ENCODE peak calls at places on chromosomes 1 and 21, in six cellular contexts. O is cardiac fibroblast; Y is activated T-cell treated with anti-CD3 and anti-CD28 coated beads, Interleukin-2, amount 50 U/mL, for 48 hours; N is GM23248; H is effector CD4-positive, alpha-beta T cell; E is GM06990. V is an unnamed sample.

GRCh38 chr1:10897981-10898728 is 101.7 kb upstream of the CASZ1 start:
- DNase-seq in O (peak; percentile 71), Y (no peak), N (peak; percentile 63), H (no peak), E (no peak), V (no peak)

GRCh38 chr21:43874085-43874785 is 9.2 kb downstream of the AGPAT3 start:
- DNase-seq in O (no peak), Y (no peak), N (no peak), H (no peak), E (no peak), V (no peak)

GRCh38 chr1:1617516-1617915 is 2.2 kb downstream of the MIB2 start:
- DNase-seq in O (no peak), Y (no peak), N (no peak), H (no peak), E (no peak), V (no peak)

GRCh38 chr1:43267291-43267805 is 2.4 kb upstream of the TMEM125 start:
- DNase-seq in O (peak; percentile 46), Y (no peak), N (peak; percentile 77), H (no peak), E (no peak), V (no peak)

GRCh38 chr1:8255712-8256111 is 62.2 kb upstream of the SLC45A1 start:
- DNase-seq in O (no peak), Y (no peak), N (no peak), H (no peak), E (no peak), V (no peak)

GRCh38 chr1:186828612-186829542 is at the start of gene PLA2G4A:
- DNase-seq in O (peak; percentile 86), Y (no peak), N (peak; percentile 80), H (no peak), E (no peak), V (peak; percentile 87)

GRCh38 chr21:42624095-42624830 is 29.2 kb upstream of the PDE9A start:
- DNase-seq in O (no peak), Y (no peak), N (no peak), H (no peak), E (no peak), V (no peak)

GRCh38 chr21:41506526-41507520 is 1.1 kb downstream of the TMPRSS2 start:
- DNase-seq in O (peak; percentile 3), Y (no peak), N (peak; percentile 14), H (no peak), E (no peak), V (no peak)

GRCh38 chr1:11176081-11176706 is 13.0 kb upstream of the ANGPTL7 start:
- DNase-seq in O (no peak), Y (no peak), N (peak; percentile 12), H (no peak), E (no peak), V (no peak)

GRCh38 chr1:46530791-46531409 is 20.5 kb downstream of the KNCN start:
- DNase-seq in O (no peak), Y (no peak), N (peak; percentile 24), H (no peak), E (no peak), V (no peak)

GRCh38 chr1:105260018-105260417 is 1510.3 kb downstream of the AMY1C start:
- DNase-seq in O (no peak), Y (no peak), N (no peak), H (no peak), E (no peak), V (no peak)

GRCh38 chr21:42844411-42845113 is 34.8 kb downstream of the WDR4 start:
- DNase-seq in O (no peak), Y (peak; percentile 10), N (no peak), H (no peak), E (no peak), V (no peak)

GRCh38 chr1:93598396-93598795 is 83.2 kb downstream of the BCAR3 start:
- DNase-seq in O (no peak), Y (no peak), N (no peak), H (no peak), E (no peak), V (no peak)

GRCh38 chr1:8554956-8555534 is 237.1 kb downstream of the SLC45A1 start:
- DNase-seq in O (peak; percentile 59), Y (no peak), N (peak; percentile 36), H (no peak), E (no peak), V (peak; percentile 35)

GRCh38 chr1:224623743-224624333 is 7.7 kb downstream of the CNIH3 start:
- DNase-seq in O (peak; percentile 90), Y (peak; percentile 75), N (peak; percentile 88), H (peak; percentile 66), E (no peak), V (peak; percentile 61)

GRCh38 chr1:153928245-153928644 is 5.5 kb upstream of the GATAD2B start:
- DNase-seq in O (no peak), Y (no peak), N (no peak), H (no peak), E (no peak), V (no peak)

GRCh38 chr1:55768345-55768952 is 553.3 kb upstream of the USP24 start:
- DNase-seq in O (no peak), Y (no peak), N (no peak), H (no peak), E (no peak), V (no peak)

GRCh38 chr1:109723351-109723750 is 11.3 kb downstream of the GSTM5 start:
- DNase-seq in O (peak; percentile 10), Y (no peak), N (peak; percentile 21), H (no peak), E (no peak), V (no peak)

GRCh38 chr1:33258788-33259274 is 2.5 kb downstream of the ZNF362 start:
- DNase-seq in O (no peak), Y (no peak), N (no peak), H (no peak), E (no peak), V (no peak)

GRCh38 chr1:100187912-100188311 is 9.9 kb upstream of the LRRC39 start:
- DNase-seq in O (peak; percentile 71), Y (no peak), N (peak; percentile 44), H (no peak), E (no peak), V (no peak)